ENCODE peak calls at places on chromosomes 12 and 14, in eight cellular contexts. Q is CD4-positive, alpha-beta T cell; W is A549; F is cardiac fibroblast; D is type B pancreatic cell; X is colonic mucosa; G is HFF-Myc; Z is tibial nerve. Y is an unnamed sample.

GRCh38 chr14:61178226-61179060 is 102.7 kb downstream of the TMEM30B start:
- DNase-seq in X (no peak), Q (no peak), D (no peak), W (peak; percentile 87), Z (no peak), G (peak; percentile 94), F (peak; percentile 92), Y (peak; percentile 70)

GRCh38 chr12:99439399-99439798 is 208.2 kb upstream of the GARIN6 start:
- DNase-seq in W (no peak), X (no peak), F (no peak), Z (no peak), G (no peak), D (no peak), Q (no peak), Y (no peak)

GRCh38 chr14:38618514-38618913 is 362.6 kb upstream of the CLEC14A start:
- DNase-seq in F (no peak), Z (no peak), X (no peak), G (no peak), D (no peak), Q (no peak), W (peak; percentile 4), Y (no peak)

GRCh38 chr14:99423434-99423833 is 57.2 kb downstream of the SETD3 start:
- DNase-seq in Q (no peak), D (no peak), F (no peak), W (no peak), Z (no peak), X (no peak), G (no peak), Y (no peak)

GRCh38 chr14:91143862-91144261 is 30.0 kb downstream of the DGLUCY start:
- DNase-seq in X (no peak), G (no peak), Q (no peak), W (no peak), F (peak; percentile 15), D (no peak), Z (no peak), Y (no peak)

GRCh38 chr12:52687527-52688385 is 7.5 kb upstream of the KRT1 start:
- DNase-seq in Q (no peak), F (no peak), X (peak; percentile 57), G (no peak), D (no peak), Z (no peak), W (peak; percentile 11), Y (peak; percentile 30)

GRCh38 chr14:20343855-20344205 is 395 bp downstream of the PARP2 start:
- DNase-seq in G (no peak), Z (no peak), X (no peak), F (peak; percentile 26), D (no peak), W (no peak), Q (no peak), Y (no peak)

GRCh38 chr14:52025310-52025709 is 36.0 kb downstream of the RTRAF start:
- DNase-seq in F (peak; percentile 94), X (no peak), Z (no peak), G (peak; percentile 72), Q (no peak), D (no peak), W (no peak), Y (no peak)

GRCh38 chr12:93006655-93007208 is 77.6 kb upstream of the EEA1 start:
- DNase-seq in X (no peak), Q (no peak), F (no peak), Z (no peak), W (no peak), G (no peak), D (no peak), Y (no peak)

GRCh38 chr14:58638231-58639205 is 756 bp downstream of the DACT1 start:
- DNase-seq in Z (no peak), W (peak; percentile 10), X (peak; percentile 24), F (peak; percentile 42), Q (no peak), D (no peak), G (no peak), Y (peak; percentile 2)

GRCh38 chr14:74945261-74945851 is 10.0 kb downstream of the PGF start:
- DNase-seq in F (peak; percentile 32), X (no peak), Q (no peak), Z (no peak), D (no peak), G (no peak), W (peak; percentile 68), Y (peak; percentile 52)

GRCh38 chr14:50830044-50830931 is 674 bp downstream of the NIN start:
- DNase-seq in X (peak; percentile 56), W (peak; percentile 24), Z (no peak), D (peak; percentile 73), Q (peak; percentile 49), G (no peak), F (peak; percentile 43), Y (peak; percentile 34)

GRCh38 chr12:104722541-104723534 is 235.3 kb downstream of the SLC41A2 start:
- DNase-seq in F (no peak), W (no peak), Z (no peak), G (no peak), Q (no peak), D (no peak), X (no peak), Y (no peak)

GRCh38 chr12:98332626-98333025 is 182.8 kb upstream of the TMPO start:
- DNase-seq in Q (no peak), G (no peak), W (peak; percentile 11), F (no peak), D (no peak), Z (no peak), X (no peak), Y (no peak)

DNA sequence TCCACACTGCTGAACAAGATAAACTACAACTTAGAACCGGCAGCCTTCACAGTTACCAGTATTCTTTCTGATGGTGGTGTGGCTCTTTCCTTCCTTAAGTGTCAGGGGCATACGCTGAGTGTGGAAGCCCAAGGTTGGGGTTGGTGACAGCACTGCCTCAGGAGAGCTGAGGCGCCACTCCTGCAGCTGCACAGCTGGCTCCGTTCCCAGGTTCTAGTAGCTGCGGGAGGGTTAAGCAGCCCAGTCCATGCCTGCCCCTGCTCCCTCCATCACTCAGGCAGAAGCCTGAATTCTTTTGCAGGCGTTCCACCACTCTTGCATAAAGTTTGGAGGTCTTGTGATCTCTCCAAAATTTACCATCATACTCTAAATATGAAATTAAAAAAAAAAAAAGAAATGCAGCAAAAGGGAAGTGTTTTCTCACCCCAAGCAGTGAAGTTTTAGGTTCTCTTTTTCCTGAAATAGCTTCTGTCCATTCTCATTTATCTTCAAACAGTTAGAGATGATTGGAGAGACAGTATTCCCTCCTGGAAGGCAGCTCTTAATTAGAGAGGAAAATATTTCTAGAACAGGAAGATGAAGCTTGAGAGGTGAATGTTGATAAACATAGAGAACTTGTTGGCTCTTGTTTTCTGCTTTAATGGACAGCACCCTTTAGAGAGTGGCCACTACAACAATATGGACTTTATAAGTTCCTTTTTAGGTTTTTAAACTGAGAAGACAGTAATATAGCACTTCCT is 136.1 kb downstream of the FGD4 start:
- DNase-seq in D (no peak), X (peak; percentile 86), F (peak; percentile 73), Z (peak; percentile 57), Q (no peak), G (peak; percentile 27), W (peak; percentile 46), Y (peak; percentile 65)
- TF ChIP-seq CTCF in D (no peak), X (no peak), F (no peak), Z (no peak), Q (no peak), G (no peak), W (no peak), Y (no peak)

DNA sequence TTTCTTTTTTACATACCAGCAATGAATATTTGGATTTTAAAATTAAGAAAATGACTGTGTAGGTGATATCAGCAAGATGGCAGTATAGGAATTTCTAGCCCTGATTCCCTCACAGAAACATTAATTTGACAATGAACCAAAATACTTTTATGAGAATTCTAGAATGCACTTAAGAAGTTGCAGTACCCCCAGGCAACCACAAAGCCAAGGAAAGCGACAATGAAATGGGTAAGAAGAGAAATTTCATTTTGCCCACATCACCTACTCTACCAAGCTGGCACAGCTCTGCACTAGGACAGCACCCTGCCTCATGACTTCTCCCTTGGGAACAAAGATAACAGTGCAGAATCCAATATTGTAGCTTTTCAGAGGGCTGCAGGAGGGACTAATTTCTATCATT is 6.6 kb downstream of the OR9K2 start:
- DNase-seq in Q (no peak), Z (no peak), W (no peak), D (no peak), X (no peak), F (no peak), G (no peak), Y (no peak)
- TF ChIP-seq CTCF in Q (no peak), Z (no peak), W (no peak), D (peak; percentile 51), X (no peak), F (peak; percentile 11), G (no peak), Y (no peak)

GRCh38 chr14:102507026-102507860 is 2.3 kb downstream of the ANKRD9 start:
- DNase-seq in G (no peak), W (no peak), Q (peak; percentile 49), X (no peak), F (no peak), Z (no peak), D (no peak), Y (no peak)

GRCh38 chr14:102509744-102510615 is at the start of gene ANKRD9:
- DNase-seq in D (peak; percentile 96), G (no peak), F (peak; percentile 97), W (peak; percentile 93), Z (peak; percentile 93), Q (peak; percentile 59), X (peak; percentile 96), Y (peak; percentile 96)

GRCh38 chr14:102507891-102508312 is 1.7 kb downstream of the ANKRD9 start:
- DNase-seq in W (peak; percentile 29), F (no peak), D (no peak), G (no peak), Z (no peak), Q (no peak), X (no peak), Y (no peak)

GRCh38 chr14:102508774-102509743 is 517 bp downstream of the ANKRD9 start:
- DNase-seq in X (peak; percentile 62), F (peak; percentile 70), D (no peak), Q (no peak), Z (peak; percentile 35), G (no peak), W (peak; percentile 40), Y (no peak)

GRCh38 chr14:102508410-102508773 is 1.2 kb downstream of the ANKRD9 start:
- DNase-seq in D (no peak), X (peak; percentile 91), G (no peak), Q (no peak), F (no peak), Z (no peak), W (peak; percentile 65), Y (peak; percentile 59)
- TF ChIP-seq CTCF in D (no peak), X (no peak), G (no peak), Q (no peak), F (no peak), Z (no peak), W (no peak), Y (no peak)

DNA sequence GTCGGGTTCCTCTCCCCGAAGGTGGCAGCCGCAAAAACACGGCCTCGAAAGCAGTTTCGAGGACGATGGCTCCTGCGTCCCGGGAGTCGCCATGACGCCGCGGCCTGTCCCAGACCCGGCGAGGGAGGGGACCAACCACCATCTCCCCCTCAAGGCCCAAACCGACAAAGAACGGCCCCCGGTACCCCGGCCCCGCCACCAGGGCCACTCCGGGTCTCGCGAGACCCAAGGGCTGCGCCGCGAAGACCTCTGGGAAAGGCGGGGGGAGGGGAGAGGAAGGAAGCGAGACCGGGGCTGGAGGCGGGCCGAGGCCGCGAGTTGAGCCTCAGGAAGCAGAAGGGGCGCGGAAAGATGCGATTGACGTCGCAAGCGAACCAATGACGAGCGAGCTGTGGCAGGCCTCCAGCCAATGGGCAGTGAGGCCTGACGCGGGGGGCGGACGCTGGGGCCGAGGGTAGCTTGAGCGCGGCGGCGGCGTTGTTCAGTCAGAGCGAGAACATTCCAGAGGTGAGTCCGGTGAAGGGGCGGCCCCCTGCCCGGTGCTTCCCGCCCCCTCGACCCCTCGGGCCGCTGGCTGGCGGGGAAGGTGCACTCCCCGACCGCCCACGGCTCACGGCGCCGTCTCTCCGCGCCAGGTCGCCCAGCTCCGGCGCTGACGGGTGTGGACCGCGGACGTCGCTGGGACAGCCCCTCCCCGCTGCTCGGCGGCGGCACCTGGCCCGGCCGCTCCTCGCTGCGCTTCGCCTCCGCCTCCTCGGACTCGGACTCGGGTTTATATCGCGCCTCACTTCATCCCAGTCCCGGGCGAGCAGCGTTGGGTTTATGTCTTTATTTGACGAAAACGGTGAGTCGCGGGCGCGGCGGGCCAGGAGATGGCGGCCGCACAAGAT is at the start of gene EIF5:
- DNase-seq in D (peak; percentile 99), Z (peak; percentile 99), F (peak; percentile 99), G (peak; percentile 93), W (peak; percentile 99), Q (peak; percentile 99), X (peak; percentile 100), Y (peak; percentile 99)
- TF ChIP-seq CTCF in D (peak; percentile 65), Z (no peak), F (peak; percentile 31), G (no peak), W (no peak), Q (no peak), X (no peak), Y (no peak)